ENCODE peak calls at places on chromosomes 3 and 15, in eight cellular contexts. F is colonic mucosa, P is heart right ventricle, N is HepG2, A is pancreas, K is IMR-90, O is uterus, C is transverse colon. X is an unnamed sample. For H3K36me3 and H3K4me1, the result is how much of the 10 kb centered on the place peaks cover.

GRCh38 chr15:38658431-38658830 is 93.8 kb upstream of the RASGRP1 start:
- DNase-seq in F (no peak), K (no peak), N (no peak), P (no peak), A (no peak), O (no peak), C (no peak), X (no peak)

GRCh38 chr3:59515936-59516335 is 466.1 kb upstream of the CFAP20DC start:
- DNase-seq in K (no peak), O (no peak), P (no peak), C (no peak), N (no peak), F (no peak), A (no peak), X (no peak)

GRCh38 chr15:64642875-64643274 is 132.5 kb downstream of the RBPMS2 start:
- DNase-seq in C (no peak), A (no peak), P (no peak), F (no peak), O (no peak), N (peak), K (no peak), X (peak)

GRCh38 chr3:182479766-182480336 is 313.5 kb upstream of the ATP11B start:
- DNase-seq in F (no peak), C (no peak), A (no peak), K (no peak), O (no peak), P (no peak), N (no peak), X (no peak)

GRCh38 chr3:137199678-137200077 is 241.9 kb downstream of the IL20RB start:
- DNase-seq in N (no peak), F (no peak), K (no peak), O (no peak), C (no peak), A (no peak), P (no peak), X (no peak)

GRCh38 chr3:112074616-112075497 is 11.3 kb upstream of the C3orf52 start:
- DNase-seq in N (peak), P (no peak), A (peak), K (peak), O (no peak), F (peak), C (peak), X (peak)

GRCh38 chr3:194304186-194304917 is 46.8 kb downstream of the CPN2 start:
- DNase-seq in K (no peak), O (no peak), N (no peak), A (peak), P (no peak), F (no peak), C (no peak), X (no peak)

GRCh38 chr3:23981136-23981535 is 36.0 kb downstream of the NR1D2 start:
- DNase-seq in K (no peak), C (no peak), N (no peak), A (no peak), O (no peak), F (no peak), P (peak), X (no peak)

GRCh38 chr3:188126931-188127330 is 27.0 kb upstream of the LPP start:
- DNase-seq in N (no peak), F (no peak), C (no peak), A (no peak), K (no peak), P (peak), O (peak), X (no peak)

GRCh38 chr3:10957976-10958749 is 34.4 kb upstream of the SLC6A1 start:
- DNase-seq in N (no peak), A (no peak), C (peak), K (no peak), P (peak), F (peak), O (no peak), X (no peak)

GRCh38 chr15:42549052-42549491 is 434 bp downstream of the HAUS2 start:
- DNase-seq in N (peak), C (peak), A (no peak), F (no peak), O (peak), P (peak), K (peak), X (peak)

GRCh38 chr3:120177151-120177550 is 82.9 kb upstream of the GSK3B start:
- DNase-seq in N (peak), K (peak), F (no peak), C (no peak), A (no peak), P (peak), O (peak), X (no peak)

GRCh38 chr15:33032053-33032452 is 162.5 kb downstream of the FMN1 start:
- DNase-seq in O (no peak), C (no peak), F (no peak), K (peak), N (no peak), A (no peak), P (no peak), X (no peak)

GRCh38 chr3:178457506-178457905 is 78.7 kb upstream of the KCNMB2 start:
- DNase-seq in F (no peak), K (no peak), O (no peak), A (no peak), C (no peak), P (no peak), N (no peak), X (no peak)

GRCh38 chr15:71153823-71154524 is 38.7 kb downstream of the THSD4 start:
- DNase-seq in F (no peak), N (no peak), P (no peak), O (no peak), C (no peak), K (no peak), A (no peak), X (no peak)

GRCh38 chr15:25172691-25173090 is 217.9 kb downstream of the SNRPN start:
- DNase-seq in O (no peak), A (no peak), N (no peak), K (no peak), P (no peak), F (no peak), C (no peak), X (peak)

GRCh38 chr3:171163724-171164465 is 137.4 kb upstream of the SLC2A2 start:
- DNase-seq in F (no peak), C (no peak), A (no peak), O (no peak), P (no peak), K (no peak), N (no peak), X (no peak)

GRCh38 chr3:64673159-64673715 is 14.6 kb downstream of the ADAMTS9 start:
- DNase-seq in A (no peak), K (no peak), F (no peak), C (no peak), O (no peak), P (no peak), N (no peak), X (no peak)

GRCh38 chr3:77464106-77464688 is 424.3 kb downstream of the ROBO2 start:
- DNase-seq in O (no peak), A (no peak), N (no peak), F (no peak), K (no peak), C (no peak), P (no peak), X (no peak)

GRCh38 chr3:119013951-119014350 is 20.7 kb downstream of the IGSF11 start:
- DNase-seq in K (no peak), N (no peak), A (no peak), P (no peak), F (no peak), O (no peak), C (no peak), X (no peak)

GRCh38 chr15:31439328-31439727 is 112.7 kb downstream of the KLF13 start:
- DNase-seq in O (no peak), K (no peak), C (peak), A (no peak), P (no peak), N (peak), F (peak), X (peak)

GRCh38 chr15:69881310-69881660 is 216.4 kb downstream of the TLE3 start:
- DNase-seq in C (no peak), K (no peak), O (no peak), A (no peak), F (no peak), N (no peak), P (no peak), X (no peak)

GRCh38 chr15:99085413-99086326 is 19.2 kb upstream of the SYNM start:
- DNase-seq in P (no peak), F (no peak), O (peak), K (peak), N (no peak), A (peak), C (no peak), X (no peak)

DNA sequence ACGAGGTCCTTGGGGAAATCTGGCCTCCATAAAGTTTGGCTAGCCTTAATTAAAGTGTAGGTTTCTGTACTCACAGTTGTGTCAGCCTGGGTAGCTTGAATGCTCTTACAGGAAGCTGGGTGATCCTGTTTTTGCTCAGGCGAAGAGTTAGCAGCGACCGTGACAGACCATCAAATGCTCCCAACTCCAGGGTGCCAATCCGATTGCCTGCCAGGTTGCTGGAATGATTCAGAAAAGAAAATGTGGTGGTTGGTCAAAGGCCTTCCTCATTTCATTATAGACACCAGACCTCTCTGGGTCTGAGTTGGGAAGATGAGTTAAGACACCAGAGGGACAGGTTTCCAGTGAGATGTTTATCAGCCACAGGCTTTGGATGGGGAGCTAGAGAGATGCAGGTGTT is 86.0 kb downstream of the LRIG1 start:
- DNase-seq in K (no peak), F (no peak), N (no peak), A (peak), O (no peak), C (no peak), P (no peak), X (no peak)
- H3K36me3 ChIP-seq in K (under half), F (under half), N (half or more), A (under half), O (under half), C (under half), P (under half), X (under half)

DNA sequence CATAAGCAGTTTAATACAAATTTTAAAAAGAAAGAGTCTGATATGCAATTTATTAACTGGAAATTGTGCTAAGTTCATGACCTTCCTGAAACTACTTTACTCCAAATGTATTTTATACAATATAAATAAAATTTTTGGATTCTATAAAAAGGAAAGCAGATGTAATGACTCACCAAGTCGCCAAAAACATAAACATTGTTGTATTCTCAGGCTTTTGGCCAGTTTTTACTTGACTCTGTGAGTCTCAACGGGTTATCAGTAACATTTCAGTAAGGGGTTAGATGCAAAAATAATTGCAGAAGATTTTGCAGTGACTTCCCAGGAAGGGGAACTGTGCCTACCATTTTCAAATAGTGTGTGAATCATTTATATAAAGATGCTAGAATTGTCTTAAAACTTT is 948.3 kb downstream of the EPHA3 start:
- DNase-seq in C (no peak), K (peak), O (no peak), A (no peak), N (no peak), P (no peak), F (no peak), X (no peak)
- H3K4me1 ChIP-seq in C (under half), K (under half), O (under half), A (under half), N (under half), P (under half), F (under half), X (under half)

DNA sequence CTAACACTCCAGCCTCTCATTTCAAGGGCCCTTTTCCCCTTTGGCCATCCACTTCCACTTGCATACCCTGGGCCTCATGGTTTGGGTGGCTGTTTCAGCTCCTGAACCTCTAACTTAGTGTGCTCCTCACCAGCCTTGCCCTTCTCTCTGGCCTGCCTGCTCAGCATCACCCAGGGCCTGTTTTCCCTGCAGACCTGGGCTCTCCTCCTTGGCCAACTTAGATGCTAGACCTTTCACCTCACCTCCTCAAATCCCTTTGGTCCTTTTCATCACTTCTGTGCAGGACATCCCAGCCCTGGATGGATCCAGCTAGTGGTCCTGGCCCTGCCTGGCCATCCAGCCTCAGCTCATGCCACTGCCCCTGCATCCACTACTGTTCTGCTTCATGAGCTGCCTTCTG is 95.4 kb downstream of the CACNA1D start:
- DNase-seq in K (no peak), F (no peak), N (no peak), A (no peak), P (no peak), C (no peak), O (no peak), X (no peak)
- H3K4me3 ChIP-seq in K (no peak), F (no peak), N (no peak), A (no peak), P (no peak), C (no peak), O (no peak), X (no peak)

GRCh38 chr3:14450506-14450905 is 48.1 kb downstream of the SLC6A6 start:
- DNase-seq in N (no peak), A (no peak), C (no peak), P (no peak), F (no peak), O (no peak), K (no peak), X (no peak)
- H3K36me3 ChIP-seq in N (half or more), A (under half), C (under half), P (under half), F (under half), O (under half), K (under half), X (under half)

GRCh38 chr3:42533161-42533897 is 30.9 kb downstream of the VIPR1 start:
- DNase-seq in O (no peak), K (no peak), F (no peak), N (no peak), P (no peak), C (no peak), A (no peak), X (no peak)
- H3K4me1 ChIP-seq in O (under half), K (under half), F (under half), N (under half), P (under half), C (under half), A (under half), X (under half)

DNA sequence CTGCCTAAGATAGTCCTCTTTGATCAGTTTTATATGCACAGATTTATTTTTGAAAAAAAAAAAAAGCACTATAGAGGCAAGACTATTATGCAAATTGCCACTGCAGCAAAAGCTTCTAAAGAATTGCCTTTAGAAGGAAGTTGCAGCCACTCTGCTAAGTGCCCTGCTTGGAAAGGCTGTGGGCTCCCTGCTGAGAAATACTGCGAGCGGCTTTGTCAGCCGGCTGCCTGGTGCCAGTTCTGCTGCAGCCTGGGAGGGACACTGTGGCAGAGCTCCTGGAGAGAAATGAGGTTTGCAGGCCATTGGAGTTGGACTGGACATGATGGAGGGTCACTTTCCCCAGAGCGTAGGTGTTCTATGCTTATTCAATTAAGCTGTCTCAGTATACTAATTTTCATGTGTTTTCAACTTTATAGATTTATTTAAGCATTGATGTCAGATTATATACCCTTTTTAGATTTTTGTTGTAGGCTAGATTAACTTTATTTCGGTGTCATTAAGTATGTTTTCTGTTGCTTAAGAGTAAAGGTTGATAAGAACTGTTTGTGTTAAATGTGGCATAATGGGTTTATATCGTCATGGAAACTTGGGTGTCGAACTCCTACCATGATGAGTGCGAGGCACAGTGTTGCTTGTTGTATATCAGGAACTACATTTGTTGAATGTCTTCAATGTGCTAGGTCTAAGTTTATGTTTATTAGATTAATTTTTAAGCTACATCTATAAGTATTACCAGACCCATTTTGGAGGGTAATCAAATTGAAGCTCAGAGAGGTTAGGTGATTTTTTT is 6.6 kb downstream of the MAP2K5 start:
- DNase-seq in N (no peak), C (peak), A (no peak), F (peak), P (no peak), O (no peak), K (no peak), X (no peak)
- H3K4me3 ChIP-seq in N (no peak), C (peak), A (no peak), F (no peak), P (no peak), O (no peak), K (no peak), X (no peak)

X was measured in Caco-2.